ENCODE peak calls at places on chromosomes 1 and 21, in four cellular contexts. Y is heart right ventricle, X is fibroblast of mammary gland, A is AG04450. M is an unnamed sample.

GRCh38 chr21:38261851-38262250 is 5.1 kb downstream of the KCNJ15 start:
- DNase-seq in Y (no peak), X (peak), A (no peak), M (no peak)

GRCh38 chr1:111182052-111182451 is 18.4 kb downstream of the DENND2D start:
- DNase-seq in Y (no peak), X (no peak), A (no peak), M (no peak)

GRCh38 chr21:42302794-42303193 is 12.4 kb downstream of the TFF3 start:
- DNase-seq in Y (no peak), X (no peak), A (no peak), M (no peak)

GRCh38 chr21:46029201-46029924 is 47.8 kb downstream of the COL6A1 start:
- DNase-seq in Y (no peak), X (peak), A (no peak), M (no peak)

GRCh38 chr1:18760156-18760555 is 99.3 kb downstream of the TAS1R2 start:
- DNase-seq in Y (no peak), X (no peak), A (no peak), M (no peak)

GRCh38 chr1:29179641-29180184 is 2.0 kb downstream of the SRSF4 start:
- DNase-seq in Y (no peak), X (peak), A (no peak), M (peak)

GRCh38 chr1:93814795-93815737 is 63.9 kb downstream of the DNTTIP2 start:
- DNase-seq in Y (no peak), X (no peak), A (no peak), M (no peak)

GRCh38 chr1:11394592-11395229 is 84.2 kb upstream of the DISP3 start:
- DNase-seq in Y (no peak), X (no peak), A (no peak), M (no peak)

GRCh38 chr1:241706967-241707366 is 54.9 kb downstream of the WDR64 start:
- DNase-seq in Y (no peak), X (peak), A (no peak), M (peak)
- TF ChIP-seq CTCF in Y (no peak), X (no peak), A (no peak), M (no peak)

GRCh38 chr21:44370027-44370735 is 16.8 kb downstream of the TRPM2 start:
- DNase-seq in Y (no peak), X (peak), A (no peak), M (peak)
- H3K4me3 ChIP-seq in Y (no peak), X (no peak), A (no peak), M (no peak)

DNA sequence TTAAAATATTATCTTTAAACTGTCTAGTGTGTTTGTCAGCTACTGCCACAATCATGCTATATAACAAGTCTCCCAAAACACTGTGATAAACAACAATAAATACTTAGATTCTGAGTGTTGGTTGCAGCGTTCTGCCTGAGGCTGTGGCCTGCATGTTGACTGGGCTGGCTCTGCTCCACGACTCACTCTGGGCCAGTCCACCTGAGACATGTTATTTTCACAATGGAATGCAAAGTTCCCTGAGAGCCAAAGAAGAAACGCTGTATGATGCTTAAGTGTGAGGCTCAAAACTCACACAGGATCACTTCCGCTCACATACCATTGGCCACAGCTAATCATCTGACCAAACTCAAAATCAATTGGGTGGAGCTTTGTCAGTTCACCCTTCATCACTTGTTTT is 268.0 kb upstream of the CSF3R start:
- DNase-seq in Y (no peak), X (no peak), A (no peak), M (no peak)
- TF ChIP-seq CTCF in Y (no peak), X (no peak), A (no peak), M (no peak)

DNA sequence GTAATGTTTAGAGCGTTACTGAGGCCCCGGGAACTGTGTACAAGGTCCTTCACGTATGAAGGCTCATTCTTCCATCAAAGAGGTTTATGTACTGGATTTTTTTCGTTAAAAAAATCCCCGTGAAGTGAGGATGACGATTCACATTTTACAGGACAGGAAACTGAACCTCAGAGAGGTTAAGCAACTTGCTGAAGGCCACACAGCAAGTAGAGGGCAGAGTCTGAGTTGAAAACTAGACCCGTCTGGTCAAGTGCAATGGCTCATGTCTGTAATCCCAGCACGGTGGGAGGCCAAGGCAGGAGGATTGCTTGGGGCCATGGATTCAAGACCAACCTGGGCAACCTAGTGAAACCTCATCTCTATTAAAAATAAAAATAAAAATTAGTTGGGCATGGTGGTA is 140.2 kb downstream of the KAZN start:
- DNase-seq in Y (no peak), X (no peak), A (no peak), M (no peak)
- H3K4me3 ChIP-seq in Y (no peak), X (no peak), A (no peak), M (no peak)

M was measured in bronchial epithelial cell.